ENCODE peak calls at places on chromosomes 13 and 19, in five cellular contexts. One of them, this sample, is unnamed.

GRCh38 chr13:56902276-56902675 is 238.4 kb upstream of the PRR20A start:
- DNase-seq in left colon: no peak
- DNase-seq in NB4: no peak
- DNase-seq in HT-29: no peak
- DNase-seq in heart left ventricle: no peak
- DNase-seq in this sample: no peak

GRCh38 chr19:6066661-6067646 is 43.3 kb downstream of the RFX2 start:
- DNase-seq in left colon: peak; percentile 94
- DNase-seq in NB4: peak; percentile 91
- DNase-seq in HT-29: peak; percentile 96
- DNase-seq in heart left ventricle: peak; percentile 99
- DNase-seq in this sample: peak; percentile 99

GRCh38 chr19:4652075-4652474 is 12.8 kb downstream of the TNFAIP8L1 start:
- DNase-seq in left colon: no peak
- DNase-seq in NB4: no peak
- DNase-seq in HT-29: no peak
- DNase-seq in heart left ventricle: no peak
- DNase-seq in this sample: no peak

GRCh38 chr13:97858161-97858560 is 95.3 kb upstream of the IPO5 start:
- DNase-seq in left colon: no peak
- DNase-seq in NB4: no peak
- DNase-seq in HT-29: no peak
- DNase-seq in heart left ventricle: no peak
- DNase-seq in this sample: no peak

GRCh38 chr19:3985643-3986259 is 488 bp upstream of the EEF2 start:
- DNase-seq in left colon: no peak
- DNase-seq in NB4: no peak
- DNase-seq in HT-29: no peak
- DNase-seq in heart left ventricle: no peak
- DNase-seq in this sample: no peak

GRCh38 chr19:45440873-45441654 is 17.3 kb upstream of the ERCC1 start:
- DNase-seq in left colon: no peak
- DNase-seq in NB4: peak; percentile 21
- DNase-seq in HT-29: peak; percentile 61
- DNase-seq in heart left ventricle: no peak
- DNase-seq in this sample: no peak

GRCh38 chr13:30818323-30818960 is 83.1 kb downstream of the ALOX5AP start:
- DNase-seq in left colon: no peak
- DNase-seq in NB4: no peak
- DNase-seq in HT-29: no peak
- DNase-seq in heart left ventricle: no peak
- DNase-seq in this sample: no peak

GRCh38 chr13:51834581-51835158 is 10.3 kb downstream of the TMEM272 start:
- DNase-seq in left colon: no peak
- DNase-seq in NB4: no peak
- DNase-seq in HT-29: no peak
- DNase-seq in heart left ventricle: no peak
- DNase-seq in this sample: no peak

GRCh38 chr13:106028916-106029315 is 506.5 kb downstream of the EFNB2 start:
- DNase-seq in left colon: no peak
- DNase-seq in NB4: no peak
- DNase-seq in HT-29: no peak
- DNase-seq in heart left ventricle: no peak
- DNase-seq in this sample: no peak

GRCh38 chr19:38729653-38730469 is 14.4 kb downstream of the CAPN12 start:
- DNase-seq in left colon: peak; percentile 64
- DNase-seq in NB4: peak; percentile 66
- DNase-seq in HT-29: peak; percentile 91
- DNase-seq in heart left ventricle: peak; percentile 78
- DNase-seq in this sample: peak; percentile 69

GRCh38 chr13:46345866-46346265 is 41.2 kb downstream of the RUBCNL start:
- DNase-seq in left colon: no peak
- DNase-seq in NB4: no peak
- DNase-seq in HT-29: no peak
- DNase-seq in heart left ventricle: no peak
- DNase-seq in this sample: peak; percentile 89